ENCODE peak calls at places on chromosomes 11 and 22, in four cellular contexts. A is anterior cingulate cortex, R is fibroblast of lung, T is CD14-positive monocyte. Y is an unnamed sample.

GRCh38 chr22:43543522-43544281 is 131.9 kb downstream of the MPPED1 start:
- DNase-seq in A (no peak), R (no peak), T (no peak), Y (no peak)

GRCh38 chr11:15451713-15452112 is 337.0 kb downstream of the INSC start:
- DNase-seq in A (no peak), T (no peak), R (no peak), Y (no peak)

GRCh38 chr11:110929129-110929528 is 216.9 kb upstream of the ARHGAP20 start:
- DNase-seq in T (no peak), R (no peak), A (no peak), Y (no peak)

GRCh38 chr22:35542157-35542971 is 1.7 kb downstream of the RASD2 start:
- DNase-seq in A (no peak), R (no peak), T (no peak), Y (no peak)

GRCh38 chr11:128026596-128026995 is 560.8 kb downstream of the ETS1 start:
- DNase-seq in R (peak), A (no peak), T (no peak), Y (peak)

GRCh38 chr22:42433754-42434153 is 1.6 kb upstream of the NFAM1 start:
- DNase-seq in T (no peak), R (no peak), A (no peak), Y (no peak)

GRCh38 chr22:49024775-49025440 is 802.8 kb downstream of the BRD1 start:
- DNase-seq in T (no peak), R (no peak), A (no peak), Y (no peak)

GRCh38 chr22:26298605-26299310 is 129.5 kb downstream of the SEZ6L start:
- DNase-seq in R (no peak), T (no peak), A (no peak), Y (no peak)

GRCh38 chr11:11382858-11383532 is 29.9 kb upstream of the CSNK2A3 start:
- DNase-seq in R (no peak), T (no peak), A (no peak), Y (no peak)

GRCh38 chr22:19914201-19914943 is 27.2 kb upstream of the COMT start:
- DNase-seq in R (no peak), A (no peak), T (no peak), Y (no peak)

GRCh38 chr11:128711136-128711535 is 17.3 kb downstream of the FLI1 start:
- DNase-seq in A (no peak), R (peak), T (no peak), Y (peak)

GRCh38 chr11:87421422-87421821 is 383.7 kb downstream of the TMEM135 start:
- DNase-seq in T (no peak), R (peak), A (peak), Y (peak)

GRCh38 chr11:58652726-58653280 is 30.3 kb downstream of the CNTF start:
- DNase-seq in T (no peak), A (no peak), R (no peak), Y (no peak)